ENCODE peak calls at places on chromosome 3, in four cellular contexts. I is body of pancreas, U is mucosa of descending colon, R is thyroid gland. H is an unnamed sample.

GRCh38 chr3:39479701-39480414 is 12.4 kb downstream of the MOBP start:
- DNase-seq in I (no peak), R (no peak), U (no peak), H (no peak)

GRCh38 chr3:156751461-156752025 is 74.6 kb upstream of the LEKR1 start:
- DNase-seq in I (no peak), R (peak; percentile 16), U (no peak), H (no peak)

GRCh38 chr3:119856695-119857094 is 74.8 kb downstream of the NR1I2 start:
- DNase-seq in U (no peak), R (no peak), I (no peak), H (no peak)

GRCh38 chr3:126523745-126524428 is at the start of gene CHST13:
- DNase-seq in U (peak; percentile 90), R (peak; percentile 32), I (peak; percentile 44), H (peak; percentile 73)

GRCh38 chr3:43540625-43541024 is 81.2 kb downstream of the ANO10 start:
- DNase-seq in U (no peak), I (no peak), R (no peak), H (no peak)

GRCh38 chr3:33808559-33808958 is 10.1 kb downstream of the PDCD6IP start:
- DNase-seq in I (no peak), U (no peak), R (no peak), H (no peak)

GRCh38 chr3:184453296-184453695 is 73.4 kb downstream of the CHRD start:
- DNase-seq in U (no peak), R (no peak), I (no peak), H (no peak)

GRCh38 chr3:148863814-148864213 is 1.3 kb upstream of the CPA3 start:
- DNase-seq in I (no peak), R (no peak), U (peak; percentile 14), H (no peak)

GRCh38 chr3:12334786-12335185 is 45.9 kb downstream of the PPARG start:
- DNase-seq in R (no peak), U (no peak), I (no peak), H (no peak)

GRCh38 chr3:152793969-152794368 is 41.0 kb upstream of the P2RY1 start:
- DNase-seq in U (no peak), R (no peak), I (no peak), H (no peak)

GRCh38 chr3:119898478-119899177 is 116.7 kb downstream of the NR1I2 start:
- DNase-seq in R (no peak), U (no peak), I (no peak), H (no peak)

GRCh38 chr3:36124118-36124796 is 256.0 kb upstream of the STAC start:
- DNase-seq in I (no peak), R (no peak), U (no peak), H (no peak)

GRCh38 chr3:151282921-151283320 is 4.6 kb upstream of the P2RY14 start:
- DNase-seq in I (no peak), U (no peak), R (no peak), H (no peak)

GRCh38 chr3:163768048-163768447 is 1310.2 kb downstream of the SI start:
- DNase-seq in U (no peak), R (no peak), I (no peak), H (no peak)

GRCh38 chr3:149792485-149793270 is at the start of gene ANKUB1:
- DNase-seq in R (no peak), I (no peak), U (no peak), H (no peak)

GRCh38 chr3:144948711-144949110 is 977.1 kb downstream of the DIPK2A start:
- DNase-seq in U (no peak), I (no peak), R (no peak), H (no peak)

GRCh38 chr3:182364723-182365650 is 428.3 kb upstream of the ATP11B start:
- DNase-seq in R (no peak), U (peak; percentile 1), I (peak; percentile 20), H (no peak)

GRCh38 chr3:123068227-123069020 is 1.6 kb downstream of the PDIA5 start:
- DNase-seq in U (peak; percentile 41), R (no peak), I (no peak), H (no peak)

GRCh38 chr3:56799251-56799882 is 2.4 kb downstream of the ARHGEF3 start:
- DNase-seq in U (no peak), R (no peak), I (no peak), H (no peak)

GRCh38 chr3:29226709-29227108 is 54.2 kb upstream of the RBMS3 start:
- DNase-seq in I (no peak), R (peak; percentile 4), U (no peak), H (no peak)

GRCh38 chr3:72145506-72146380 is 360.8 kb upstream of the PROK2 start:
- DNase-seq in R (no peak), I (peak; percentile 61), U (peak; percentile 14), H (no peak)

GRCh38 chr3:40827942-40828688 is 303.4 kb downstream of the ZNF621 start:
- DNase-seq in U (peak; percentile 22), I (no peak), R (peak; percentile 82), H (no peak)

GRCh38 chr3:186922790-186923189 is 7.5 kb upstream of the ST6GAL1 start:
- DNase-seq in R (no peak), U (no peak), I (no peak), H (no peak)

GRCh38 chr3:193910886-193911738 is 224.8 kb upstream of the HES1 start:
- DNase-seq in I (no peak), R (peak; percentile 58), U (no peak), H (peak; percentile 51)

GRCh38 chr3:13654330-13655073 is 105.6 kb downstream of the FBLN2 start:
- DNase-seq in R (no peak), U (no peak), I (no peak), H (no peak)

GRCh38 chr3:127911421-127911931 is 3.6 kb upstream of the KBTBD12 start:
- DNase-seq in U (peak; percentile 12), R (no peak), I (no peak), H (no peak)
- H3K4me3 ChIP-seq in U (no peak overlapping the region), R (no peak overlapping the region), I (no peak overlapping the region), H (no peak overlapping the region)

GRCh38 chr3:75136100-75136897 is 521.8 kb upstream of the CNTN3 start:
- DNase-seq in I (no peak), R (no peak), U (no peak), H (no peak)

GRCh38 chr3:75138345-75138744 is 523.9 kb upstream of the CNTN3 start:
- DNase-seq in U (no peak), I (no peak), R (no peak), H (no peak)

GRCh38 chr3:75144396-75144795 is 519.7 kb upstream of the FRG2C start:
- DNase-seq in R (no peak), U (peak; percentile 4), I (no peak), H (no peak)

GRCh38 chr3:75140904-75141615 is 523.1 kb upstream of the FRG2C start:
- DNase-seq in R (no peak), I (no peak), U (no peak), H (no peak)
- H3K9me3 ChIP-seq in R (no peaks in the 10 kb centered on the region), I (no peaks in the 10 kb centered on the region), U (peaks cover 7% of the 10 kb centered on the region), H (no peaks in the 10 kb centered on the region)

GRCh38 chr3:125192190-125193035 is 20.1 kb downstream of the SLC12A8 start:
- DNase-seq in U (no peak), R (no peak), I (no peak), H (no peak)
- TF ChIP-seq CTCF in U (no peak), R (no peak), I (no peak), H (no peak)

GRCh38 chr3:179806177-179806576 is 153.3 kb downstream of the USP13 start:
- DNase-seq in I (peak; percentile 31), R (no peak), U (no peak), H (no peak)

GRCh38 chr3:179809639-179810038 is 156.8 kb downstream of the USP13 start:
- DNase-seq in I (no peak), U (no peak), R (no peak), H (no peak)

GRCh38 chr3:179807588-179807987 is 154.7 kb downstream of the USP13 start:
- DNase-seq in U (no peak), I (no peak), R (no peak), H (no peak)

GRCh38 chr3:179812096-179812382 is 159.2 kb downstream of the USP13 start:
- DNase-seq in I (no peak), R (no peak), U (no peak), H (no peak)

DNA sequence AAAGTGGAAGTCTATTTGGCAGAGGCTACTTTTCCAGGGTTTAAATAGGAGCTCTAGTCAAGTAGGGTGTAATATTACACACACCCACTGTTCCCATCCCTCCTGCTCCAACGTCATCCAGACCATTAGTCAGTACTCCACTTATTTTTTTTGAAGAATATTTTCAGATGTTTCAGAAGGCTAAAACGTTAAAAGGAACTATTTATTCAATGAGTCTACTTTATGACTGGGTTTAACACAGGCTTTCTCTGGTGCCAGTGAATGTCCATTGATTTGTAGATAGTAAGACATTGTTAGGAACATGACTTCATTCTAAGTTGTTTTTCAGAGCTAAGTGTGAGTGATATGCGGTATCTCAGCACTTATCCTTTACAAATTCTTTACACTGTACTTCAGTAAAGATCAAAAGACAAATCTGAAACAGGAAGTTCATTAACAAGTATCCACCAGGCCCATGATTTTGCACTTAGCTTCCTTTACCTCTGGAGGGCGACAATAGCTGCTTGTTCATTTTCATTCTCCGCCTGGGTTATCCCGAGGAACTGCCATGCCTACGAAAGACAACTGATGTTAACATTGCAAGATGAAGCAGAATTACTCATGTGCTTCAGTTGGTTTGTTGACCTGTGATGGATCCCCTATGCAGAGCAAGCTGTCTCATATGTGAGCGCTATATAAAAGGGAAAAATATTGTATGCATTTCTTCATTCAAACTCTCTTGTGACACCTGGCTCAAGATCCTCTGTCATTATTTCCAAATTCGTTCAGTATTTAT is 158.7 kb downstream of the USP13 start:
- DNase-seq in R (no peak), I (peak; percentile 65), U (peak; percentile 35), H (no peak)
- H3K4me3 ChIP-seq in R (no peak overlapping the region), I (no peak overlapping the region), U (no peak overlapping the region), H (no peak overlapping the region)

GRCh38 chr3:1808590-1808989 is 290.1 kb upstream of the CNTN4 start:
- DNase-seq in I (no peak), R (no peak), U (no peak), H (no peak)
- H3K9me3 ChIP-seq in I (no peaks in the 10 kb centered on the region), R (no peaks in the 10 kb centered on the region), U (no peaks in the 10 kb centered on the region), H (peaks cover 7% of the 10 kb centered on the region)

GRCh38 chr3:64042952-64043351 is 19.7 kb upstream of the PSMD6 start:
- DNase-seq in U (no peak), I (no peak), R (no peak), H (no peak)
- TF ChIP-seq CTCF in U (no peak), I (no peak), R (no peak), H (no peak)